ENCODE peak calls at places on chromosomes 5 and 9, in ten cellular contexts. J is pancreas; K is left ventricle myocardium inferior; F is PC-3; P is body of pancreas; E is heart right ventricle; Z is CD8-positive, alpha-beta T cell; O is effector memory CD4-positive, alpha-beta T cell; D is SJCRH30; C is GM23248. R is an unnamed sample. For H3K4me1, the result is how much of the 10 kb centered on the place peaks cover.

GRCh38 chr9:109950710-109951443 is 170.9 kb downstream of the PALM2AKAP2 start:
- DNase-seq in J (no peak), K (no peak), F (no peak), P (no peak), E (no peak), Z (no peak), O (no peak), D (no peak), C (no peak), R (no peak)

GRCh38 chr9:7216004-7216821 is 458.4 kb downstream of the KDM4C start:
- DNase-seq in J (no peak), K (no peak), F (peak), P (no peak), E (no peak), Z (no peak), O (peak), D (no peak), C (peak), R (no peak)

GRCh38 chr5:31768784-31769183 is 129.9 kb downstream of the PDZD2 start:
- DNase-seq in J (no peak), K (no peak), F (no peak), P (no peak), E (no peak), Z (no peak), O (no peak), D (no peak), C (no peak), R (no peak)

GRCh38 chr5:127074466-127074865 is 1.2 kb upstream of the C5orf63 start:
- DNase-seq in J (no peak), K (no peak), F (no peak), P (no peak), E (no peak), Z (no peak), O (no peak), D (no peak), C (no peak), R (no peak)

GRCh38 chr5:83551826-83552225 is 80.3 kb downstream of the VCAN start:
- DNase-seq in J (no peak), K (no peak), F (peak), P (no peak), E (no peak), Z (no peak), O (no peak), D (no peak), C (peak), R (no peak)

GRCh38 chr9:125963932-125964331 is 216.8 kb downstream of the PBX3 start:
- DNase-seq in J (no peak), K (no peak), F (no peak), P (no peak), E (no peak), Z (no peak), O (no peak), D (no peak), C (no peak), R (no peak)

GRCh38 chr5:61755726-61756125 is 423.7 kb downstream of the ZSWIM6 start:
- DNase-seq in J (no peak), K (no peak), F (no peak), P (no peak), E (no peak), Z (no peak), O (no peak), D (no peak), C (no peak), R (no peak)

GRCh38 chr9:104260004-104260403 is 165.9 kb downstream of the SMC2 start:
- DNase-seq in J (no peak), K (no peak), F (no peak), P (no peak), E (no peak), Z (no peak), O (no peak), D (no peak), C (no peak), R (no peak)

GRCh38 chr9:138098116-138098907 is 220.7 kb downstream of the CACNA1B start:
- DNase-seq in J (no peak), K (no peak), F (no peak), P (no peak), E (no peak), Z (no peak), O (no peak), D (no peak), C (no peak), R (peak)

GRCh38 chr5:94429566-94429965 is 188.8 kb downstream of the KIAA0825 start:
- DNase-seq in J (no peak), K (no peak), F (no peak), P (no peak), E (no peak), Z (no peak), O (no peak), D (no peak), C (no peak), R (no peak)

GRCh38 chr5:116507051-116507537 is 67.5 kb downstream of the SEMA6A start:
- DNase-seq in J (no peak), K (no peak), F (no peak), P (no peak), E (no peak), Z (no peak), O (no peak), D (no peak), C (peak), R (no peak)

GRCh38 chr9:129266536-129266935 is 88.5 kb upstream of the IER5L start:
- DNase-seq in J (no peak), K (no peak), F (no peak), P (no peak), E (no peak), Z (no peak), O (no peak), D (no peak), C (no peak), R (no peak)

GRCh38 chr5:612498-613424 is 621 bp downstream of the CEP72 start:
- DNase-seq in J (no peak), K (no peak), F (peak), P (no peak), E (no peak), Z (peak), O (no peak), D (no peak), C (peak), R (no peak)

GRCh38 chr5:78667461-78668103 is 19.0 kb upstream of the LHFPL2 start:
- DNase-seq in J (no peak), K (no peak), F (no peak), P (no peak), E (no peak), Z (no peak), O (no peak), D (no peak), C (peak), R (no peak)

GRCh38 chr5:122967625-122968024 is 68.9 kb downstream of the PPIC start:
- DNase-seq in J (no peak), K (no peak), F (no peak), P (peak), E (no peak), Z (no peak), O (no peak), D (no peak), C (no peak), R (no peak)

GRCh38 chr5:35771321-35771720 is 85.4 kb upstream of the IL7R start:
- DNase-seq in J (no peak), K (no peak), F (peak), P (no peak), E (no peak), Z (no peak), O (no peak), D (no peak), C (peak), R (no peak)

GRCh38 chr5:2023196-2023595 is 140.5 kb upstream of the IRX4 start:
- DNase-seq in J (no peak), K (no peak), F (peak), P (no peak), E (no peak), Z (no peak), O (no peak), D (no peak), C (no peak), R (no peak)

GRCh38 chr5:100826133-100826532 is 76.9 kb downstream of the ST8SIA4 start:
- DNase-seq in J (no peak), K (no peak), F (no peak), P (no peak), E (no peak), Z (no peak), O (no peak), D (no peak), C (no peak), R (no peak)

GRCh38 chr5:100828071-100828689 is 74.9 kb downstream of the ST8SIA4 start:
- DNase-seq in J (no peak), K (no peak), F (no peak), P (no peak), E (no peak), Z (no peak), O (no peak), D (no peak), C (peak), R (no peak)

GRCh38 chr5:100824635-100825034 is 78.4 kb downstream of the ST8SIA4 start:
- DNase-seq in J (no peak), K (no peak), F (no peak), P (no peak), E (no peak), Z (no peak), O (no peak), D (no peak), C (no peak), R (no peak)

GRCh38 chr5:100827481-100827889 is 75.6 kb downstream of the ST8SIA4 start:
- DNase-seq in J (no peak), K (no peak), F (peak), P (no peak), E (no peak), Z (no peak), O (no peak), D (peak), C (peak), R (no peak)

GRCh38 chr5:100823812-100824211 is 79.3 kb downstream of the ST8SIA4 start:
- DNase-seq in J (no peak), K (no peak), F (no peak), P (no peak), E (no peak), Z (no peak), O (no peak), D (no peak), C (no peak), R (no peak)
- H3K27ac ChIP-seq in J (no peak), K (no peak), F (peak), P (no peak), E (no peak), Z (no peak), O (no peak), D (no peak), C (no peak), R (no peak)

GRCh38 chr5:132436936-132437335 is 53.6 kb downstream of the IRF1 start:
- DNase-seq in J (no peak), K (no peak), F (no peak), P (no peak), E (no peak), Z (no peak), O (no peak), D (no peak), C (no peak), R (no peak)

GRCh38 chr5:132435891-132436290 is 54.7 kb downstream of the IRF1 start:
- DNase-seq in J (no peak), K (no peak), F (no peak), P (no peak), E (no peak), Z (no peak), O (no peak), D (no peak), C (no peak), R (no peak)

GRCh38 chr5:132437604-132438275 is 52.8 kb downstream of the IRF1 start:
- DNase-seq in J (no peak), K (peak), F (no peak), P (peak), E (peak), Z (peak), O (peak), D (no peak), C (peak), R (peak)

GRCh38 chr5:132439521-132440206 is 50.9 kb downstream of the IRF1 start:
- DNase-seq in J (no peak), K (peak), F (peak), P (no peak), E (peak), Z (no peak), O (no peak), D (peak), C (peak), R (no peak)

GRCh38 chr5:132438931-132439330 is 51.6 kb downstream of the IRF1 start:
- DNase-seq in J (no peak), K (no peak), F (no peak), P (no peak), E (no peak), Z (no peak), O (no peak), D (no peak), C (peak), R (no peak)
- H3K4me1 ChIP-seq in J (under half), K (half or more), F (under half), P (under half), E (half or more), Z (half or more), O (half or more), D (under half), C (under half), R (under half)

GRCh38 chr9:127912882-127913281 is 4.0 kb downstream of the ST6GALNAC4 start:
- DNase-seq in J (no peak), K (no peak), F (peak), P (no peak), E (no peak), Z (no peak), O (no peak), D (no peak), C (no peak), R (peak)
- H3K27ac ChIP-seq in J (no peak), K (no peak), F (no peak), P (peak), E (no peak), Z (no peak), O (no peak), D (no peak), C (no peak), R (peak)

GRCh38 chr9:131826053-131826452 is 86.2 kb upstream of the RAPGEF1 start:
- DNase-seq in J (no peak), K (no peak), F (no peak), P (no peak), E (no peak), Z (no peak), O (no peak), D (no peak), C (no peak), R (no peak)
- H3K4me1 ChIP-seq in J (under half), K (under half), F (under half), P (under half), E (under half), Z (under half), O (under half), D (under half), C (under half), R (under half)

GRCh38 chr5:149831492-149831891 is 101.4 kb downstream of the PPARGC1B start:
- DNase-seq in J (no peak), K (no peak), F (no peak), P (no peak), E (no peak), Z (no peak), O (no peak), D (no peak), C (peak), R (no peak)

GRCh38 chr5:149834246-149834855 is 104.2 kb downstream of the PPARGC1B start:
- DNase-seq in J (peak), K (no peak), F (peak), P (peak), E (no peak), Z (peak), O (no peak), D (peak), C (peak), R (no peak)

GRCh38 chr5:149830579-149830978 is 100.5 kb downstream of the PPARGC1B start:
- DNase-seq in J (no peak), K (no peak), F (no peak), P (no peak), E (no peak), Z (no peak), O (no peak), D (no peak), C (no peak), R (no peak)

GRCh38 chr5:149832636-149833035 is 102.5 kb downstream of the PPARGC1B start:
- DNase-seq in J (no peak), K (no peak), F (no peak), P (no peak), E (no peak), Z (no peak), O (no peak), D (no peak), C (no peak), R (no peak)

GRCh38 chr5:149833116-149833827 is 103.2 kb downstream of the PPARGC1B start:
- DNase-seq in J (no peak), K (no peak), F (no peak), P (no peak), E (no peak), Z (no peak), O (no peak), D (no peak), C (no peak), R (no peak)
- H3K27ac ChIP-seq in J (no peak), K (no peak), F (no peak), P (no peak), E (no peak), Z (no peak), O (no peak), D (no peak), C (no peak), R (no peak)

DNA sequence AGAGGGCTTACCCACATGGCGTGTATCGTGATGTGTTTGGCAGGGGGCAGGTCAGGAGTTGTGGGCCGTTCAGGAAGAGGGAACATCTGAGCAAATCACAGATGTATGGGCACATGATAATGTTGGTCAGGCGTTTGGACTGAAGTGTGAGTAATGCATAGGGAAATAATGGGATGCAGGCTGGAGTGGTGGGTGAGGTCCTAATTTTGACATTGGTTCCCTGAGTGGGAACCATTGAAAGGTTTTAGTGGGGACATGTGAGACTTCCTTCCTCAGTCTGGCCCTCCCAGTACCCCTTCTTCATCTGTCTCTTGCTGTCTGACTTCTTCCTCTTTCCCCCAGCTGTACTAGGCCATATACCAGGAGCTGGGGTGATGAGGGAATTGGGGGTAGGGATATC is 7.6 kb downstream of the OTULIN start:
- DNase-seq in J (no peak), K (no peak), F (no peak), P (no peak), E (no peak), Z (no peak), O (no peak), D (no peak), C (no peak), R (no peak)
- H3K4me1 ChIP-seq in J (under half), K (half or more), F (under half), P (half or more), E (half or more), Z (half or more), O (half or more), D (under half), C (under half), R (under half)

GRCh38 chr5:119329701-119330100 is 26.1 kb upstream of the TNFAIP8 start:
- DNase-seq in J (no peak), K (no peak), F (no peak), P (no peak), E (no peak), Z (no peak), O (no peak), D (no peak), C (no peak), R (no peak)

GRCh38 chr5:119327018-119327417 is 28.8 kb upstream of the TNFAIP8 start:
- DNase-seq in J (no peak), K (no peak), F (no peak), P (no peak), E (no peak), Z (peak), O (no peak), D (no peak), C (peak), R (peak)

GRCh38 chr5:119330367-119331183 is 25.2 kb upstream of the TNFAIP8 start:
- DNase-seq in J (no peak), K (no peak), F (no peak), P (no peak), E (no peak), Z (peak), O (peak), D (no peak), C (peak), R (no peak)

GRCh38 chr5:119331566-119332095 is 24.2 kb upstream of the TNFAIP8 start:
- DNase-seq in J (no peak), K (no peak), F (no peak), P (no peak), E (no peak), Z (no peak), O (no peak), D (no peak), C (no peak), R (no peak)

DNA sequence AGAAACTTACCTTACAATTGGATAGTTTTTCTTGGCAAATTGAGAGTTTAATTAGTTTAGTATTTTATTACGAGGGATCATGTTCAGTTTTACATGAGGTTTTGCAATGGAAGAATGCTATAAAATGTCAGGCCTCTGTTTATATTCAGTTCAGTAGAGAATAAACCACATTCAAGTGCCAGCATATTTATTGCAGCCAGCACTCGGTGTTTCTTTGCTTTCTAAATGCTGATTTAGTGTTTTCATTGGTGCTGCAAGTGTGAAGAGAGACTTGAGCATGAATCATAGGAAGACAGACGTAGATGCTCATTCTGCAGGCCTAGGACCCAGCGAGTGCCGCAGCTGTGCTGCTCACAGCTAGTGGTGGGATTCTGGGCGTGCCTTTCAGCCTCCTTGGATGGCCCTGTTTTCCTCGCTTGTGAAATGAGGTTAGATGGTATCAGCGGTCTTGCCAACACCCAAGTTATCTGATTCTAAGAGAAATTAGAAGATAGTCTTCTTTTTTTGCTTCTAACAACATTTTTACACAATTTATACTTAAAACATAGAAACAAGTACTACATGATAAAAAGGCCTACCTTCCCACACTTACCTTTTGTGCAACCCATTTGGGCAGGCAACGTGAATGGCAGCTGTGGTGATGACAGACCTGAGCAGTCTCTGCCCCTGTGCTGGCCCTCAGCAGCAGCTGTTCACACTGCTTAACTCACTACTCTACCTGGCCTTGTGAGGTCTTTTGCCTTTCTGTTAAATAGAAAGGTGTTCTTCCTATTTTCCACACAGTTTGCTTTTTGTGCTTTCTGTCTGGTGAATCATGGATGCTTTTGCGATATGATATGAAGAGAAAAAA is 26.8 kb upstream of the TNFAIP8 start:
- DNase-seq in J (no peak), K (no peak), F (no peak), P (no peak), E (no peak), Z (peak), O (peak), D (peak), C (peak), R (no peak)
- H3K27ac ChIP-seq in J (no peak), K (no peak), F (no peak), P (no peak), E (no peak), Z (peak), O (peak), D (no peak), C (peak), R (peak)

DNA sequence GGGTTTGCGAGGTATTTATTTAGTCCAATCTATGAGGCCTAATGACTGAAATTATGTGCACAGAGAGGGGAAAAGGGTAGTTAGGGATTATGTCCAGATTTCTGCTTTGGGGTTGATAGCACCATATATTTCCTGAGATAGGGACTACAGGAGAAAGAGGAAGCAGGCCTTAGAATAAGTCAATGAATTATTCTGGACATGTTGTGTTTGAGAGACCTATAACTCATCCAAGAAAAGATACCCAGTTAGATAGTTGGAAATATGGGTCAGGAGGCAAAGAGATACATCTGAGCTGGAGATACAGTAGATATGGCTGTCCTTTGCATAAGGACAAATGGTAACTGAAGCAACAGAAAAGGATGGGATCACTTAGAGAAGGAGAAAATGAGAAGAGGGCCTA is 53.1 kb downstream of the NR3C1 start:
- DNase-seq in J (no peak), K (no peak), F (no peak), P (no peak), E (no peak), Z (no peak), O (no peak), D (no peak), C (no peak), R (no peak)
- H3K4me1 ChIP-seq in J (under half), K (half or more), F (under half), P (under half), E (half or more), Z (half or more), O (under half), D (under half), C (half or more), R (under half)

GRCh38 chr9:135152608-135153337 is 65.3 kb downstream of the OLFM1 start:
- DNase-seq in J (peak), K (no peak), F (no peak), P (no peak), E (no peak), Z (no peak), O (no peak), D (no peak), C (no peak), R (no peak)

GRCh38 chr9:135154050-135154570 is 66.6 kb downstream of the OLFM1 start:
- DNase-seq in J (no peak), K (no peak), F (no peak), P (no peak), E (no peak), Z (no peak), O (no peak), D (no peak), C (no peak), R (no peak)

GRCh38 chr9:135157856-135158571 is 70.5 kb downstream of the OLFM1 start:
- DNase-seq in J (no peak), K (no peak), F (no peak), P (no peak), E (no peak), Z (no peak), O (no peak), D (no peak), C (no peak), R (no peak)

GRCh38 chr9:135156525-135157510 is 69.3 kb downstream of the OLFM1 start:
- DNase-seq in J (peak), K (peak), F (peak), P (peak), E (peak), Z (no peak), O (no peak), D (peak), C (peak), R (no peak)

GRCh38 chr9:135155396-135155795 is 67.9 kb downstream of the OLFM1 start:
- DNase-seq in J (no peak), K (no peak), F (no peak), P (no peak), E (no peak), Z (no peak), O (no peak), D (no peak), C (no peak), R (no peak)
- H3K27ac ChIP-seq in J (no peak), K (no peak), F (no peak), P (no peak), E (no peak), Z (no peak), O (no peak), D (no peak), C (no peak), R (no peak)